ENCODE peak calls at places on chromosomes 11 and 22, in six cellular contexts. H, R, V, F, P and Z are unnamed samples.

GRCh38 chr11:33135216-33135615 is 26.1 kb downstream of the CSTF3 start:
- DNase-seq in H (no peak), R (no peak), V (no peak), F (no peak), P (no peak), Z (no peak)

GRCh38 chr11:66880484-66881211 is 23.8 kb downstream of the LRFN4 start:
- DNase-seq in H (no peak), R (peak; percentile 54), V (no peak), F (no peak), P (no peak), Z (peak; percentile 91)

GRCh38 chr11:59550842-59551650 is 39.7 kb downstream of the OR4D9 start:
- DNase-seq in H (peak; percentile 91), R (peak; percentile 44), V (peak; percentile 26), F (peak; percentile 86), P (peak; percentile 86), Z (peak; percentile 93)

GRCh38 chr11:63694518-63694917 is 13.2 kb downstream of the RTN3 start:
- DNase-seq in H (no peak), R (no peak), V (no peak), F (no peak), P (no peak), Z (no peak)

GRCh38 chr11:6640036-6640984 is 15.3 kb downstream of the DCHS1 start:
- DNase-seq in H (no peak), R (no peak), V (no peak), F (no peak), P (no peak), Z (no peak)

GRCh38 chr22:49554296-49554625 is 273.4 kb downstream of the BRD1 start:
- DNase-seq in H (no peak), R (no peak), V (no peak), F (peak; percentile 26), P (no peak), Z (no peak)

GRCh38 chr11:68471360-68472340 is 11.1 kb downstream of the PPP6R3 start:
- DNase-seq in H (no peak), R (no peak), V (no peak), F (peak; percentile 35), P (peak; percentile 32), Z (no peak)

GRCh38 chr11:59801981-59802638 is 8.5 kb downstream of the MRPL16 start:
- DNase-seq in H (no peak), R (peak; percentile 22), V (no peak), F (no peak), P (no peak), Z (no peak)

GRCh38 chr11:110526323-110526722 is 96.6 kb downstream of the FDX1 start:
- DNase-seq in H (no peak), R (no peak), V (peak; percentile 2), F (no peak), P (peak; percentile 26), Z (no peak)

GRCh38 chr11:102921587-102922220 is 33.8 kb downstream of the MMP13 start:
- DNase-seq in H (no peak), R (no peak), V (no peak), F (no peak), P (no peak), Z (no peak)

GRCh38 chr11:7612661-7613393 is 60.5 kb downstream of the CYB5R2 start:
- DNase-seq in H (no peak), R (no peak), V (no peak), F (no peak), P (no peak), Z (peak; percentile 70)

GRCh38 chr11:35589281-35589680 is 29.0 kb upstream of the FJX1 start:
- DNase-seq in H (no peak), R (no peak), V (no peak), F (no peak), P (no peak), Z (no peak)

GRCh38 chr11:35586216-35586615 is 32.0 kb upstream of the FJX1 start:
- DNase-seq in H (no peak), R (no peak), V (no peak), F (no peak), P (no peak), Z (no peak)

GRCh38 chr11:35587972-35588371 is 30.3 kb upstream of the FJX1 start:
- DNase-seq in H (no peak), R (no peak), V (no peak), F (no peak), P (no peak), Z (no peak)

GRCh38 chr11:35590412-35590811 is 27.8 kb upstream of the FJX1 start:
- DNase-seq in H (no peak), R (no peak), V (no peak), F (no peak), P (no peak), Z (no peak)

DNA sequence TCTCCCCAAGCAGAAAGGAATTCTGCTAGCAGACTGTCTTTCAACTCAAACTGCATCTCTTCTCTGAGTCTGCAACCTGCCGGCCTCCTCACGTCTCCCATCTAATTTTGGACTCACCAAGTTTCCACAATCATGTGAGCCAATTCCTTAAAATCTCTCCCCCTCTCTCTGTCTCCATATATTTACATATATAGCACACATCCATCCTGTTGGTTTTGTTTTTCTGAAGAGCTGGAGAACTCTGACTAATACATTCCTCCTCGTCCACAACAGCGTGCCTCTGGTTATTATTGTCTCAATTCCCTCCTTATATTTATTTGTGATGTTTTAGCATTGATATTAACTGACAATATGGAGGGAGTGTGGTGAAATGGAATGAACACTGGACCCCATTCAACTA is 29.6 kb upstream of the FJX1 start:
- DNase-seq in H (no peak), R (no peak), V (no peak), F (no peak), P (no peak), Z (no peak)
- TF ChIP-seq JUND in H (no peak), R (peak; percentile 26), V (no peak), F (no peak), P (no peak), Z (no peak)

DNA sequence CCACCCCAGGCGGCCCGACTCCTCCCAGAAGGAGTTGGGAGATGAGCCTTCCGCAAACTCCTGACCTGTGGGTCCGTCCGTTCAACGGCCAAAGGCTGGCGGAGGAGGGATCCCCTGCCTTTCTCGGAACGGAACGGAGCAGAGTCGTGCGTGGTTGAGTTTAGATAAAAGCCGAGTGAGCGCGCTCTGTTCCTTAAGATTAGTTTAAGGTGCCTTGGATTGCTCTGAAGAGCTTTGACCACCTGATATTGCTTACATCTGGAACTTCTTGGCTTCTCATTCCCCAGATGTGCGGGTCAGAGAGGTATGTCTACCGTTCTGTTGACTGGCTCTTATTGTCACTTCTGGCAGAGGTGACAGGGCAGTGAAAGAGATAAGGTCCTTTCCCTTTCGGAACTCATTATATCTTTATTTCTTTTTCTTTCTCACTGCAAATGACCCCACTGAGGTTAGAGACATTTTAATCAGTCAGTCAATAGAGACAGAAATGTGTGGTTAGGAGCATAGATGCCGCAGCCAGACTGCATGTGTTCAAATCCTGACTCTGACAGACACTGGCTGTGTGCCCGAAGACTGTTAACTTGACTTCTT is at the start of gene TRIM6:
- DNase-seq in H (no peak), R (no peak), V (peak; percentile 65), F (peak; percentile 65), P (no peak), Z (no peak)
- TF ChIP-seq JUND in H (no peak), R (no peak), V (peak; percentile 55), F (no peak), P (no peak), Z (no peak)

DNA sequence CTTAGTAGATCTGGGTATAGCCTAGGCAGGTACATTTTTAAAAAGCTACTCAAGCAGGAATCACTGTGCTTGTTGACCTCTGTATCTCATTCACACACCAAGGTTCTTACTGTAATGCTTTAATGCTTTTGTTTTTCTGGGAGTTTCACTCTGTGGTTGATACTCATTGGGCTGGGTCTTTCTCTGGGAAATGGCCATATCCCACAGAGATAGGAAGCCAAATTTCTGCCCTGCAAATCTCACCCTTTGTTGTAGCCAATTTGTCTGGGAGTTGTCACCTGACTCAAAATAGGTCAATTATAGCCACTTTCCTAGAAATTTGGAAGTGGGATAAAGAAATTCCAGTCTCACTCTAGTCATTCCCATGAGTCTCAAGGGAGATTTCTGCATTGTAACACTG is 195.8 kb upstream of the BDNF start:
- DNase-seq in H (no peak), R (no peak), V (no peak), F (no peak), P (no peak), Z (no peak)
- TF ChIP-seq JUND in H (no peak), R (no peak), V (no peak), F (no peak), P (no peak), Z (no peak)

GRCh38 chr11:601573-602245 is 14.0 kb downstream of the IRF7 start:
- DNase-seq in H (no peak), R (no peak), V (no peak), F (no peak), P (no peak), Z (no peak)
- TF ChIP-seq JUND in H (no peak), R (no peak), V (no peak), F (no peak), P (no peak), Z (no peak)

GRCh38 chr11:39174965-39175364 is 2284.5 kb downstream of the LRRC4C start:
- DNase-seq in H (no peak), R (no peak), V (no peak), F (no peak), P (no peak), Z (no peak)

GRCh38 chr11:39174228-39174627 is 2285.2 kb downstream of the LRRC4C start:
- DNase-seq in H (no peak), R (no peak), V (no peak), F (no peak), P (no peak), Z (no peak)

GRCh38 chr11:39177678-39178077 is 2281.8 kb downstream of the LRRC4C start:
- DNase-seq in H (no peak), R (no peak), V (no peak), F (no peak), P (no peak), Z (no peak)
- TF ChIP-seq JUND in H (no peak), R (no peak), V (no peak), F (no peak), P (no peak), Z (no peak)

GRCh38 chr22:17191163-17191562 is 28.1 kb downstream of the ADA2 start:
- DNase-seq in H (no peak), R (no peak), V (no peak), F (no peak), P (no peak), Z (no peak)
- TF ChIP-seq JUND in H (no peak), R (no peak), V (no peak), F (no peak), P (no peak), Z (no peak)

DNA sequence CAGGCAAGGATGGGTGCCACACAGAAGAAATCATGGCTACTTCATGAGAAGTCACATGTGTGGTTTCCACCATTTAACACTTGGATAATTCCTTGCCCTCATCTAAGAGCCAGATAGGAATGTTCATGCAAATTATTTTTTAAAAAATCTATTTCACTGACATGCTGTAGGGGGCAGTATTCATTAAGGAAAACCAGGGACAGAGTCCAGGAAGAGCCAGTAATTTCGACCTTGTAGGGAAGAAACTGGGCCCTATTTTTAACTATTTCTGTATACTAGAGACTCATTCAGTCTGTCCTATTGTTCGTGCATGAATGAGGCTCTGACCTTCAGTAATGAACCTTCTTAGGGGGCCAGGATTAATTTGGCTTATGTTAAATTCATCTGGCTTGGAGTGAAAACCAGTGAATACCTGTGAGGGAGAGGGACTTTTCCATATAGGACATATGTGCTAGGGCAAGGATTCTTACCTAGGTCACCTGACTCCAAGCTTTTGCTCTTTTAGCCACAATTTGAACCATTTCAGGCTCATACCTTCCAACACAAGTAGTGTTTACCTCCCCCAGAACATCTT is 192.7 kb downstream of the NAV2 start:
- DNase-seq in H (peak; percentile 23), R (peak; percentile 58), V (peak; percentile 44), F (no peak), P (no peak), Z (peak; percentile 51)
- TF ChIP-seq JUND in H (no peak), R (no peak), V (no peak), F (no peak), P (no peak), Z (no peak)